ENCODE peak calls at places on chromosomes 5 and 9, in five cellular contexts. Y is tibial nerve, H is suprapubic skin, S is memory B cell, L is amygdala. O is an unnamed sample.

GRCh38 chr9:111427186-111427585 is 57.0 kb downstream of the ECPAS start:
- DNase-seq in Y (no peak), H (no peak), S (no peak), L (no peak), O (peak; percentile 23)

GRCh38 chr5:1997640-1998347 is 115.1 kb upstream of the IRX4 start:
- DNase-seq in Y (no peak), H (no peak), S (no peak), L (no peak), O (no peak)

GRCh38 chr9:125538092-125538473 is 168.9 kb downstream of the MAPKAP1 start:
- DNase-seq in Y (no peak), H (no peak), S (no peak), L (no peak), O (peak; percentile 68)

GRCh38 chr9:38153152-38153909 is 84.3 kb upstream of the SHB start:
- DNase-seq in Y (no peak), H (no peak), S (no peak), L (no peak), O (no peak)

GRCh38 chr5:71988808-71989207 is 118.5 kb upstream of the MAP1B start:
- DNase-seq in Y (no peak), H (no peak), S (no peak), L (no peak), O (no peak)

GRCh38 chr5:179802207-179802883 is 4.3 kb downstream of the MGAT4B start:
- DNase-seq in Y (no peak), H (no peak), S (no peak), L (no peak), O (no peak)

GRCh38 chr5:91499943-91500531 is 116.9 kb upstream of the ARRDC3 start:
- DNase-seq in Y (no peak), H (no peak), S (no peak), L (no peak), O (no peak)

GRCh38 chr5:160506006-160507004 is 84.7 kb downstream of the PTTG1 start:
- DNase-seq in Y (no peak), H (peak; percentile 75), S (peak; percentile 31), L (peak; percentile 36), O (no peak)

GRCh38 chr5:127243011-127243410 is 47.6 kb upstream of the MEGF10 start:
- DNase-seq in Y (no peak), H (no peak), S (no peak), L (no peak), O (no peak)

GRCh38 chr5:124264499-124264898 is 481.9 kb downstream of the ZNF608 start:
- DNase-seq in Y (no peak), H (no peak), S (no peak), L (no peak), O (no peak)

GRCh38 chr5:132905938-132906337 is 32.5 kb downstream of the LEAP2 start:
- DNase-seq in Y (no peak), H (no peak), S (no peak), L (no peak), O (no peak)

O was measured in AG04449.